ENCODE peak calls at places on chromosomes 16 and 17, in seven cellular contexts. R, C, O, H, S, K and W are unnamed samples.

GRCh38 chr16:11497329-11497805 is 89.4 kb downstream of the LITAF start:
- DNase-seq in R (peak; percentile 64), C (peak; percentile 90), O (peak; percentile 95), H (peak; percentile 96), S (peak; percentile 78), K (peak; percentile 76), W (peak; percentile 60)

GRCh38 chr16:50697881-50698767 is 4.7 kb downstream of the NOD2 start:
- DNase-seq in R (peak; percentile 51), C (no peak), O (peak; percentile 88), H (peak; percentile 54), S (peak; percentile 42), K (peak; percentile 27), W (peak; percentile 40)

GRCh38 chr16:50024207-50024606 is 818 bp upstream of the CNEP1R1 start:
- DNase-seq in R (no peak), C (no peak), O (no peak), H (no peak), S (no peak), K (peak; percentile 18), W (no peak)

GRCh38 chr16:79165541-79165940 is 435.0 kb downstream of the MAF start:
- DNase-seq in R (no peak), C (no peak), O (no peak), H (no peak), S (no peak), K (no peak), W (no peak)

GRCh38 chr17:72359811-72360210 is 239.0 kb downstream of the SOX9 start:
- DNase-seq in R (no peak), C (no peak), O (no peak), H (no peak), S (no peak), K (no peak), W (no peak)

GRCh38 chr16:24002619-24003018 is 166.8 kb downstream of the PRKCB start:
- DNase-seq in R (no peak), C (no peak), O (no peak), H (no peak), S (no peak), K (no peak), W (no peak)

GRCh38 chr16:23949630-23950290 is 114.0 kb downstream of the PRKCB start:
- DNase-seq in R (no peak), C (no peak), O (peak; percentile 85), H (no peak), S (no peak), K (no peak), W (no peak)

GRCh38 chr16:67676939-67677338 is 10.3 kb downstream of the C16orf86 start:
- DNase-seq in R (no peak), C (no peak), O (no peak), H (no peak), S (no peak), K (no peak), W (no peak)

GRCh38 chr17:28982191-28982793 is 23.5 kb downstream of the SEZ6 start:
- DNase-seq in R (peak; percentile 87), C (no peak), O (no peak), H (no peak), S (peak; percentile 58), K (no peak), W (no peak)

GRCh38 chr16:72934661-72935403 is 113.1 kb downstream of the ZFHX3 start:
- DNase-seq in R (no peak), C (no peak), O (no peak), H (no peak), S (peak; percentile 72), K (peak; percentile 59), W (peak; percentile 42)

GRCh38 chr16:76650579-76650978 is 373.4 kb downstream of the CNTNAP4 start:
- DNase-seq in R (no peak), C (no peak), O (no peak), H (no peak), S (no peak), K (no peak), W (no peak)

GRCh38 chr17:21213491-21214014 is 408 bp downstream of the TMEM11 start:
- DNase-seq in R (peak; percentile 24), C (no peak), O (peak; percentile 89), H (no peak), S (peak; percentile 40), K (no peak), W (no peak)

GRCh38 chr17:63647936-63648335 is 25.7 kb downstream of the MAP3K3 start:
- DNase-seq in R (no peak), C (no peak), O (no peak), H (no peak), S (no peak), K (no peak), W (no peak)

GRCh38 chr17:38917259-38917658 is 8.2 kb upstream of the LASP1NB start:
- DNase-seq in R (no peak), C (no peak), O (no peak), H (no peak), S (no peak), K (no peak), W (no peak)

GRCh38 chr17:35871415-35871814 is 2.7 kb upstream of the HEATR9 start:
- DNase-seq in R (no peak), C (no peak), O (no peak), H (no peak), S (no peak), K (no peak), W (no peak)

GRCh38 chr16:89198417-89199240 is 1.7 kb downstream of the SLC22A31 start:
- DNase-seq in R (no peak), C (no peak), O (no peak), H (no peak), S (no peak), K (no peak), W (no peak)

GRCh38 chr16:75948441-75948840 is 222.2 kb upstream of the CPHXL start:
- DNase-seq in R (no peak), C (no peak), O (no peak), H (no peak), S (no peak), K (no peak), W (no peak)

GRCh38 chr16:48366165-48367093 is 18.8 kb downstream of the SIAH1 start:
- DNase-seq in R (peak; percentile 77), C (peak; percentile 61), O (no peak), H (no peak), S (peak; percentile 95), K (peak; percentile 29), W (peak; percentile 97)

DNA sequence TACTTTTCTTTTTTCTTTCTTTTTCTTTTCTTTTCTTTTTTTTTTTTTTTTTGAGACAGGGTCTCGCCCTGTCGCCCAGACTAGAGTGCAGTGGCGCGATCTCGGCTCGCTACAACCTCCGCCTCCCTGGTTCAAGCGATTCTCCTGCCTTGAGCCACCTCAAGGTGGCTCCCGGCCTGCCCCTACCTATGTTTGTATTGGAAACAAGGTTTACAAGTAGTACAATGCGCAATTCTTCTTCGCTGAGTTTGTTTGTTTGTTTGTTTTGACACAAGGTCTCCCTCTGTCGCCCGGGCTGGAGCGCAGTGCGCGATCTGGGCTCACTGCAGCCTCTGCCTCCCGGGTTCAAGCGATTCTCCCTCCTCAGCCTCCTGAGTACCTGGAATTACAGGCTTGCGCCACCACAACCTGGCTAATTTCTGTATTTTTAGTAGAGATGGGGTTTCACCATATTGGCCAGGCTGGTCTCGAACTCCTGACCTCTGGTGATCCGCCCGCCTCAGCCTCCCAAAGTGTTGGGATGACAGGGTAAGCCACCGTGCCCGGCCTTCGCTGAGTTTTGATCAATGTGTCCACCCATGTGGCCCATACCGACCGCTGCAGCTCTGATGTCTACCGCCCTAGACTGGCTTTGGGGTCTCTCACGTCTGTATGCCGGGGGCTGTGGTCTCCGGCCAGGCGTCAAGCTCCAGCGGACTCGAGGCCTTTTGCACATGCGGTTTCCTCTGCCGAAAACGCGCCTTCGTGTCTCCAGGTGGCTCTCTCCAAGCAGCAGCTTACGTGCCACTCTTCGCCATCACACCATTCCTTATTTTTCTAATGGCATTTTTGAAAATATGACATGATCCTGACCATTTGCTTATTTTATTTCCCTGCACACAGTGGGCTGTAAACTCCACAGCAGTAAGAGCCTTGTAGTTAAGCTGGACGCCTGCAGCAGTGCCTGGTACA is 1.1 kb upstream of the YBX2 start:
- DNase-seq in R (no peak), C (no peak), O (no peak), H (no peak), S (no peak), K (no peak), W (no peak)
- H3K4me3 ChIP-seq in R (peak overlapping the region; percentile 51), C (no peak overlapping the region), O (no peak overlapping the region), H (no peak overlapping the region), S (no peak overlapping the region), K (no peak overlapping the region), W (no peak overlapping the region)

GRCh38 chr17:39926135-39926587 is 1.2 kb downstream of the ORMDL3 start:
- DNase-seq in R (peak; percentile 86), C (no peak), O (no peak), H (no peak), S (no peak), K (no peak), W (no peak)
- H3K4me3 ChIP-seq in R (peak overlapping the region; percentile 87), C (peak overlapping the region; percentile 74), O (no peak overlapping the region), H (no peak overlapping the region), S (peak overlapping the region; percentile 83), K (peak overlapping the region; percentile 76), W (peak overlapping the region; percentile 81)

GRCh38 chr17:49640556-49640955 is 37.3 kb downstream of the SPOP start:
- DNase-seq in R (no peak), C (no peak), O (no peak), H (no peak), S (no peak), K (no peak), W (peak; percentile 64)
- H3K4me3 ChIP-seq in R (no peak overlapping the region), C (no peak overlapping the region), O (no peak overlapping the region), H (no peak overlapping the region), S (no peak overlapping the region), K (no peak overlapping the region), W (no peak overlapping the region)

GRCh38 chr16:4373356-4373908 is 1.8 kb downstream of the VASN start:
- DNase-seq in R (no peak), C (no peak), O (no peak), H (no peak), S (no peak), K (peak; percentile 55), W (no peak)
- H3K4me3 ChIP-seq in R (no peak overlapping the region), C (no peak overlapping the region), O (peak overlapping the region; percentile 14), H (peak overlapping the region; percentile 82), S (peak overlapping the region; percentile 87), K (peak overlapping the region; percentile 63), W (peak overlapping the region; percentile 97)

DNA sequence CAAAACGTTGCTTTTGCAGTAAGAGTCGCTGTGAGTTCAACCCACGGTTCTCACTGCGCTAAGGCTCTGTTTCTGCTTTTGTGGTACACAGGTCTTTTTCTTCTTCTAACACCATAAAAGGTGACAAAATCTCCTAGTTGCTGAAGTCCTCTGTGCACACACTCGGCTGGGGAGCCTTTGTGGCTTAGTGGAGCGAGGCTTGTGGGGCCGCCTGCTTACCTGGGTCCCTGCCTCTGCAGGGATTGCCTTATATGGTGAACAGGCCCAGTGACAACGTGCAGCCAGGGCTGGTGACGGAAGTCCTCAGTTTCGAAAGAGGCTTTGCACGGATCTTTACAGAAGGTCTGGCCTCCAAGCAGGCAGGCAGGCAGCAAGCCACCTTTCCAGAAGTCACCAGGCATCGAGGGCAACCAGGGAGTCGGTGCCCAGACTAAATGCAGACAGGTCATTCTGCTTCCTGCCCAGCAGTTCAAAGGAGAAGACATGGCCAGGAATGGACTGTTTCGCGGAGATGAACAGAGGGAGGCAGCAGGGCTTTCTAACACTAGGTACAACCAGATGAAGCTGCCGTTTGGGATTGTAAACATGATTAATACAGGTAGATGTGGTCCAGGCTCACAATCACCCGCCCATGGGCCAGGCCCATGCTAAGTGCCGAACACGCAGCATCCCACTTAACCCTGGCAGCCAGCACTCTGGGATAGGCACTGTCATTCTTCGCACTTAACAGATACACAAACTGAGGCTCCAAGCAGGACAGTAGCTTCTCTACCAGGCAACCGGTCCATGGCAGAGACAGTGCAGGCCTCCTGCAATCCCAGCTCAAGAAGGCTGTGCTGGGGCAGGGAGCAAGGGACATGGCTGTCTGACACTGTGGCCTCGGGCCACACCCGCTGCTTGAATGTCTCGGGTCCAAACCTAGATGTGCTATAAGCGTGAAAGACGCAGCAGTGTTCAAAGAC is 10.7 kb upstream of the MEAK7 start:
- DNase-seq in R (peak; percentile 85), C (no peak), O (no peak), H (no peak), S (no peak), K (no peak), W (no peak)
- H3K4me3 ChIP-seq in R (no peak overlapping the region), C (no peak overlapping the region), O (no peak overlapping the region), H (no peak overlapping the region), S (no peak overlapping the region), K (no peak overlapping the region), W (no peak overlapping the region)